ENCODE peak calls at places on chromosomes 7 and 10, in four cellular contexts. K is EL, R is HuH-7.5, X is Peyer's patch. V is an unnamed sample.

GRCh38 chr7:39085590-39086049 is 107.9 kb downstream of the POU6F2 start:
- DNase-seq in X (no peak), R (no peak), K (no peak), V (no peak)

GRCh38 chr10:75542084-75542483 is 110.7 kb downstream of the LRMDA start:
- DNase-seq in X (no peak), K (no peak), R (no peak), V (no peak)

GRCh38 chr10:52410916-52411315 is 96.8 kb downstream of the DKK1 start:
- DNase-seq in K (no peak), X (no peak), R (no peak), V (no peak)

GRCh38 chr10:122140477-122140902 is 130.6 kb upstream of the BTBD16 start:
- DNase-seq in R (no peak), X (no peak), K (peak; percentile 75), V (peak; percentile 41)

GRCh38 chr7:159071260-159071659 is 73.4 kb downstream of the VIPR2 start:
- DNase-seq in R (no peak), K (no peak), X (no peak), V (no peak)

GRCh38 chr10:126049741-126050140 is 153.4 kb downstream of the FANK1 start:
- DNase-seq in K (peak; percentile 74), R (no peak), X (no peak), V (no peak)

GRCh38 chr7:38374507-38374906 is 101.1 kb upstream of the TARP start:
- DNase-seq in K (peak; percentile 31), R (no peak), X (peak; percentile 74), V (peak; percentile 42)

GRCh38 chr10:130739757-130740145 is 571.8 kb downstream of the TCERG1L start:
- DNase-seq in K (no peak), X (peak; percentile 19), R (no peak), V (no peak)

GRCh38 chr7:129855234-129855673 is 97.5 kb downstream of the UBE2H start:
- DNase-seq in X (no peak), R (no peak), K (peak; percentile 94), V (no peak)

GRCh38 chr10:79155301-79156081 is 86.7 kb downstream of the ZMIZ1 start:
- DNase-seq in X (no peak), K (peak; percentile 56), R (no peak), V (no peak)

GRCh38 chr10:121159670-121160069 is 308.5 kb downstream of the WDR11 start:
- DNase-seq in R (no peak), X (no peak), K (no peak), V (no peak)

GRCh38 chr10:84493951-84494848 is 165.8 kb downstream of the CCSER2 start:
- DNase-seq in R (no peak), X (no peak), K (peak; percentile 80), V (peak; percentile 27)

GRCh38 chr7:128032605-128033235 is 1.5 kb upstream of the LRRC4 start:
- DNase-seq in K (peak; percentile 13), X (no peak), R (no peak), V (no peak)

GRCh38 chr7:18117482-18117881 is 89.8 kb upstream of the PRPS1L1 start:
- DNase-seq in X (no peak), K (peak; percentile 80), R (no peak), V (no peak)

GRCh38 chr10:6039711-6040110 is 22.5 kb downstream of the IL2RA start:
- DNase-seq in K (no peak), R (no peak), X (peak; percentile 14), V (no peak)

GRCh38 chr10:13062813-13063212 is 37.1 kb upstream of the OPTN start:
- DNase-seq in K (peak; percentile 7), R (no peak), X (no peak), V (no peak)

GRCh38 chr10:80590585-80591125 is 53.0 kb downstream of the SH2D4B start:
- DNase-seq in K (no peak), R (no peak), X (peak; percentile 7), V (no peak)

GRCh38 chr7:148884299-148885022 is 370 bp upstream of the EZH2 start:
- DNase-seq in R (peak; percentile 95), K (peak; percentile 90), X (peak; percentile 96), V (peak; percentile 91)

GRCh38 chr10:92068900-92069299 is 145.3 kb downstream of the BTAF1 start:
- DNase-seq in K (peak; percentile 54), R (no peak), X (no peak), V (no peak)

GRCh38 chr7:50721160-50721559 is 61.5 kb downstream of the GRB10 start:
- DNase-seq in X (no peak), R (no peak), K (no peak), V (peak; percentile 22)

GRCh38 chr7:40986351-40986873 is 716.5 kb downstream of the INHBA start:
- DNase-seq in K (peak; percentile 86), X (no peak), R (peak; percentile 31), V (peak; percentile 4)

GRCh38 chr10:32180354-32181280 is 124.4 kb upstream of the KIF5B start:
- DNase-seq in X (no peak), K (no peak), R (no peak), V (no peak)

GRCh38 chr7:46152671-46153070 is 231.6 kb upstream of the IGFBP3 start:
- DNase-seq in X (no peak), K (no peak), R (no peak), V (peak; percentile 60)

GRCh38 chr10:72328045-72328828 is 26.5 kb downstream of the DNAJB12 start:
- DNase-seq in R (peak; percentile 76), K (peak; percentile 66), X (peak; percentile 78), V (peak; percentile 85)

GRCh38 chr10:21364196-21365114 is 161.0 kb downstream of the SKIDA1 start:
- DNase-seq in K (peak; percentile 97), R (peak; percentile 13), X (peak; percentile 47), V (peak; percentile 99)

GRCh38 chr10:24209946-24210491 is 1.1 kb downstream of the KIAA1217 start:
- DNase-seq in R (no peak), K (peak; percentile 58), X (no peak), V (peak; percentile 14)

GRCh38 chr10:7525314-7526016 is 114.6 kb upstream of the SFMBT2 start:
- DNase-seq in R (peak; percentile 58), X (peak; percentile 79), K (peak; percentile 60), V (peak; percentile 64)

GRCh38 chr10:246431-246830 is 111.2 kb downstream of the ZMYND11 start:
- DNase-seq in X (no peak), K (no peak), R (no peak), V (no peak)

V was measured in A549.